ENCODE peak calls at places on chromosome 15, in four cellular contexts. H, S, W and L are unnamed samples.

GRCh38 chr15:52005748-52006701 is 13.0 kb upstream of the MAPK6 start:
- DNase-seq in H (no peak), S (no peak), W (no peak), L (peak)

GRCh38 chr15:41536866-41537265 is 7.2 kb downstream of the RPAP1 start:
- DNase-seq in H (no peak), S (no peak), W (no peak), L (no peak)

GRCh38 chr15:66609876-66610275 is 44.1 kb upstream of the LCTL start:
- DNase-seq in H (no peak), W (no peak), S (no peak), L (no peak)

GRCh38 chr15:73882761-73883419 is 9.5 kb downstream of the TBC1D21 start:
- DNase-seq in H (no peak), W (no peak), S (peak), L (no peak)

GRCh38 chr15:41018534-41018933 is 65.3 kb downstream of the CHAC1 start:
- DNase-seq in S (peak), H (no peak), W (no peak), L (no peak)

GRCh38 chr15:66835558-66835878 is 133.5 kb downstream of the SMAD6 start:
- DNase-seq in S (no peak), H (no peak), W (no peak), L (no peak)

GRCh38 chr15:47473857-47474256 is 243.4 kb upstream of the SEMA6D start:
- DNase-seq in S (no peak), W (no peak), H (no peak), L (no peak)

GRCh38 chr15:40344631-40345120 is 3.9 kb upstream of the CCDC9B start:
- DNase-seq in S (peak), H (no peak), W (peak), L (peak)

GRCh38 chr15:88331291-88331690 is 74.8 kb upstream of the NTRK3 start:
- DNase-seq in S (no peak), W (peak), H (peak), L (peak)

GRCh38 chr15:58495836-58496501 is 64.2 kb downstream of the LIPC start:
- DNase-seq in S (no peak), W (no peak), H (no peak), L (no peak)

GRCh38 chr15:31887246-31887645 is 143.1 kb upstream of the CHRNA7 start:
- DNase-seq in H (no peak), S (no peak), W (no peak), L (no peak)

GRCh38 chr15:69459063-69459462 is 6.4 kb downstream of the RPLP1 start:
- DNase-seq in H (no peak), W (no peak), S (peak), L (no peak)

GRCh38 chr15:69454953-69455352 is 2.3 kb downstream of the RPLP1 start:
- DNase-seq in W (no peak), S (no peak), H (no peak), L (no peak)

GRCh38 chr15:69460481-69460880 is 7.9 kb downstream of the RPLP1 start:
- DNase-seq in S (no peak), H (no peak), W (no peak), L (no peak)

GRCh38 chr15:69456208-69457166 is 3.9 kb downstream of the RPLP1 start:
- DNase-seq in S (no peak), H (no peak), W (no peak), L (peak)

DNA sequence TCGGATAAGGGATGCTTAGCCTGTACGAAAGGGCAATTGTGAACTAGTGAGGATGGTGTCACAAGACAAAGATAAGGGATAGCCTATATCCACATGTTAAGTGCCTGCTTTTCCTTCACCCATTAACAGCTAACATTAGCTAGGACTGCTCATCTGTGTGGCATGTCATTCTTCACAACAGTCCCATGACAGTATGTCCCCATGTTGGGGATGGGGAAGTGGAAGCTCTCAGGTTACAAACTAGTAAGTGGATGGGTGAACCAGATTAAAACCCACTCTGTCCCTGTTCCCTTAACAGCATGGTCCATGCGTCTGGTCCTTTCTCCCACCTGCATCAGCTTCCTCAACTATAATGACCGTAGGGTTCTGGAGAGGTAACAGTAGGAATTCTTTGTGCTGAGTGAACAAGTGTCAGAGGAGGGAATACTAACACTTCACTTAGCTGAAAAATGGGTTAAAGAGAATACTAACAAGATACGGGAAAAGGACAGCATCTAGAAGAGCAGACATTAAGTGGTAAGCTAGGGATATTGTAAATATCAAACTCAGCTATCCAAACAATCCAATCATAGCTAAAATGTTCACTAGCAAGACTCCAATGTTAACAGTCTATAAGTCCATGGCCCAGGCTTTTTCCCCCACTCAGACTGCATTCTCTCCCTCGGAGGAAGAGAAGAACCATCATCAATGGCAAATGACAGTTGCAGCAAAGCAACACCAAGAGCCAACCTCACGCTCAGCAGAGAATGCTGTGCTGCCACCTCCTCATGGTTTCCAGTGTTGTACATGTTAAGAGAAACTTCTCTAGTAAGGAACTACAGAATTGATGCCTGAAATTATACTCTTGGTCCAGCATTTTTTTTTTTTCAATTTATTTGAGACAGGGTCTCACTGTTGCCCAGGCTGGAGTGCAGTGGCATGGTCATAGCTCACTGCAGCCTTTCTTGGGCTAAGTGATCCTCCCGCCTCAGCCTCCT is 5.0 kb downstream of the RPLP1 start:
- DNase-seq in W (no peak), H (no peak), S (no peak), L (no peak)
- TF ChIP-seq POLR2A in W (no peak), H (no peak), S (no peak), L (no peak)

GRCh38 chr15:100879461-100880138 is at the start of gene ALDH1A3:
- DNase-seq in H (peak), W (peak), S (no peak), L (no peak)
- TF ChIP-seq POLR2A in H (peak), W (peak), S (no peak), L (no peak)

GRCh38 chr15:77033417-77033728 is 37.5 kb downstream of the TSPAN3 start:
- DNase-seq in S (peak), H (no peak), W (no peak), L (no peak)

GRCh38 chr15:77035999-77036471 is 34.9 kb downstream of the TSPAN3 start:
- DNase-seq in H (no peak), S (peak), W (no peak), L (no peak)

GRCh38 chr15:77035584-77035983 is 35.3 kb downstream of the TSPAN3 start:
- DNase-seq in W (no peak), H (no peak), S (peak), L (no peak)

GRCh38 chr15:77033729-77034619 is 36.9 kb downstream of the TSPAN3 start:
- DNase-seq in H (no peak), S (peak), W (no peak), L (no peak)

GRCh38 chr15:77034620-77035467 is 36.1 kb downstream of the TSPAN3 start:
- DNase-seq in W (no peak), H (no peak), S (peak), L (peak)
- TF ChIP-seq POLR2A in W (no peak), H (no peak), S (no peak), L (no peak)

GRCh38 chr15:90902656-90902995 is 476 bp upstream of the MAN2A2 start:
- DNase-seq in S (no peak), W (no peak), H (no peak), L (no peak)

GRCh38 chr15:90904746-90905145 is 1.6 kb downstream of the MAN2A2 start:
- DNase-seq in S (no peak), W (no peak), H (no peak), L (no peak)

GRCh38 chr15:90901799-90902655 is 1.1 kb upstream of the MAN2A2 start:
- DNase-seq in W (peak), S (peak), H (peak), L (peak)

GRCh38 chr15:90903733-90904536 is 833 bp downstream of the MAN2A2 start:
- DNase-seq in H (no peak), W (peak), S (peak), L (peak)

GRCh38 chr15:90902996-90903732 is at the start of gene MAN2A2:
- DNase-seq in H (peak), S (peak), W (peak), L (peak)
- TF ChIP-seq POLR2A in H (no peak), S (no peak), W (no peak), L (peak)

GRCh38 chr15:63598467-63599400 is 1.5 kb downstream of the FBXL22 start:
- DNase-seq in H (no peak), W (no peak), S (peak), L (no peak)
- TF ChIP-seq POLR2A in H (no peak), W (no peak), S (no peak), L (peak)

DNA sequence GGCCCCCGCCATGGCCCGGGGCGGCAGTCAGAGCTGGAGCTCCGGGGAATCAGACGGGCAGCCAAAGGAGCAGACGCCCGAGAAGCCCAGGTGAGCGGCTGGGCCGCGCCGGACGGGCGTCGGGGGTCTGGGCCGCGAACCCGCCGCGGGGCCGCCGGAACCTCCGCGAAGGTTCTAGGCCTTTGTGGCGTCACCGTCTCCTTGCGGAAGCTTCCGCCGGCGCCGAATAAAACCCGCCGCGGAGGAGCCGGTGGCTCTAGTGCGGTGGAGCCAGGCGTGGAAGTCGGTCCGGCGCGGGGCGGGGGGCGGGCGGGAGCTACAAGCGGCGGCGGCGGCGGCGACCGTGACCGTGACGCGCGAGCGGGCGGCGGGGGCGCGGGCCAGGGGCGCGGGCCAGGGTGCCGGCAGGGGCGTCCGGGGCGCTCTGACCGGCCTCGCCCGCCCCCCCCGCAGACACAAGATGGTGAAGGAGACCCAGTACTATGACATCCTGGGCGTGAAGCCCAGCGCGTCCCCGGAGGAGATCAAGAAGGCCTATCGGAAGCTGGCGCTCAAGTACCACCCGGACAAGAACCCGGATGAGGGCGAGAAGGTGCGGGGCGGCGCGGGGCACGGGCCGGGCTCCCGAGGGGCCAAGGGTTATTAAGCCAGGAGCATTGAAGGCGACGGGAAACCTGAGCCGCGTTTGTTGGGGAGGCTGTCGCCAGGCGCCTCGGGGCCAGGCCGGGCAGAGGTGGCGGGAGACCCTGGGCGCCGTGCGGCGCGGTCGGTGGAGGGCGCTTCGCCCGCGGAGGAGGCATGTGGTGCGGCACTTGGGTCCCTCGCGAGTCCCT is at the start of gene DNAJA4:
- DNase-seq in W (no peak), S (peak), H (no peak), L (peak)
- TF ChIP-seq POLR2A in W (no peak), S (no peak), H (no peak), L (no peak)

GRCh38 chr15:95267476-95267875 is 1036.1 kb downstream of the MCTP2 start:
- DNase-seq in H (no peak), S (no peak), W (no peak), L (no peak)
- TF ChIP-seq POLR2A in H (no peak), S (no peak), W (no peak), L (no peak)

DNA sequence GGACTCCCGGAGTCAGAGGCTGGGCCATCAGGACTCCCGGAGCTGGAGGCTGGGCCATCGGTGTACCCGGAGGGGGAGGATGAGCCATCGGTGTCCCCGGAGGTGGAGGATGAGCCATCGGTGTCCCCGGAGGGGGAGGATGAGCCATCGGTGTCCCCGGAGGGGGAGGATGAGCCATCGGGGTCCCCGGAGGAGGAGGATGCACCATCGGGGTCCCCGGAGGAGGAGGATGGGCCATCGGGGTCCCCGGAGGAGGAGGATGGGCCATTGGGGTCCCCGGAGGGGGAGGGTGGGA is 719 bp downstream of the MAGEL2 start:
- DNase-seq in S (no peak), H (no peak), W (no peak), L (no peak)
- TF ChIP-seq POLR2A in S (no peak), H (no peak), W (no peak), L (no peak)